ENCODE peak calls at places on chromosomes 3 and 15, in four cellular contexts. U is upper lobe of left lung, Y is K562, S is GM12878. C is an unnamed sample.
A peak's percentile ranks its signal among the peaks of the same experiment; 100 is the strongest.

GRCh38 chr3:159764211-159765024 is 224.2 kb upstream of the IL12A start:
- DNase-seq in Y (peak; percentile 1), U (peak; percentile 88), S (no peak), C (no peak)

GRCh38 chr15:39586387-39587171 is 5.7 kb downstream of the THBS1 start:
- DNase-seq in U (no peak), Y (no peak), S (no peak), C (no peak)

GRCh38 chr3:68504185-68504584 is 428.2 kb downstream of the TAFA4 start:
- DNase-seq in S (no peak), U (no peak), Y (no peak), C (no peak)

GRCh38 chr15:35966781-35967180 is 420.8 kb upstream of the DPH6 start:
- DNase-seq in Y (no peak), U (no peak), S (no peak), C (no peak)

GRCh38 chr3:56864090-56864489 is 62.3 kb upstream of the ARHGEF3 start:
- DNase-seq in Y (no peak), S (peak; percentile 31), U (no peak), C (no peak)

GRCh38 chr3:187979543-187979942 is 174.4 kb upstream of the LPP start:
- DNase-seq in S (no peak), U (no peak), Y (no peak), C (no peak)

GRCh38 chr15:69288531-69289311 is 10.0 kb upstream of the PAQR5 start:
- DNase-seq in S (no peak), Y (no peak), U (no peak), C (no peak)

GRCh38 chr3:193776626-193777025 is 183.6 kb downstream of the OPA1 start:
- DNase-seq in U (no peak), Y (no peak), S (no peak), C (no peak)

GRCh38 chr15:31511707-31512310 is 185.2 kb downstream of the KLF13 start:
- DNase-seq in Y (no peak), U (no peak), S (peak; percentile 25), C (no peak)

GRCh38 chr3:139894638-139894989 is 40.4 kb upstream of the CLSTN2 start:
- DNase-seq in Y (no peak), S (no peak), U (no peak), C (no peak)

GRCh38 chr3:119541547-119541946 is 17.9 kb downstream of the CD80 start:
- DNase-seq in U (no peak), S (no peak), Y (no peak), C (no peak)

GRCh38 chr3:133854264-133854663 is 41.4 kb downstream of the RAB6B start:
- DNase-seq in Y (no peak), S (no peak), U (no peak), C (no peak)

GRCh38 chr3:128293930-128294329 is 140.6 kb downstream of the EEFSEC start:
- DNase-seq in Y (no peak), U (no peak), S (no peak), C (no peak)

GRCh38 chr3:58414538-58415197 is 19.0 kb downstream of the PDHB start:
- DNase-seq in Y (peak; percentile 47), S (no peak), U (no peak), C (no peak)

GRCh38 chr3:156826144-156826895 is at the start of gene LEKR1:
- DNase-seq in U (peak; percentile 98), S (peak; percentile 44), Y (peak; percentile 91), C (no peak)

GRCh38 chr3:67897686-67898336 is 243.4 kb upstream of the SUCLG2 start:
- DNase-seq in U (no peak), S (no peak), Y (no peak), C (no peak)

GRCh38 chr3:42012378-42012934 is 50.6 kb upstream of the ULK4 start:
- DNase-seq in S (no peak), Y (no peak), U (no peak), C (no peak)

GRCh38 chr3:42014949-42015533 is 53.1 kb upstream of the ULK4 start:
- DNase-seq in S (no peak), U (no peak), Y (peak; percentile 33), C (no peak)

GRCh38 chr3:42014443-42014945 is 52.6 kb upstream of the ULK4 start:
- DNase-seq in Y (peak; percentile 45), U (no peak), S (no peak), C (no peak)

GRCh38 chr3:42012935-42013651 is 51.2 kb upstream of the ULK4 start:
- DNase-seq in Y (peak; percentile 87), S (peak; percentile 86), U (peak; percentile 97), C (no peak)

GRCh38 chr3:42013652-42014442 is 51.9 kb upstream of the ULK4 start:
- DNase-seq in U (peak; percentile 91), S (no peak), Y (peak; percentile 45), C (no peak)
- TF ChIP-seq POLR2A in U (no peak), S (peak; percentile 36), Y (peak; percentile 22), C (no peak)

GRCh38 chr3:101675709-101676218 is 1.2 kb downstream of the ZBTB11 start:
- DNase-seq in Y (no peak), U (no peak), S (no peak), C (no peak)

GRCh38 chr3:101676765-101677435 is at the start of gene ZBTB11:
- DNase-seq in S (peak; percentile 99), Y (peak; percentile 99), U (peak; percentile 94), C (peak; percentile 100)

GRCh38 chr3:101674518-101674917 is 2.4 kb downstream of the ZBTB11 start:
- DNase-seq in U (no peak), S (no peak), Y (no peak), C (no peak)

GRCh38 chr3:101677436-101678286 is 729 bp upstream of the ZBTB11 start:
- DNase-seq in U (peak; percentile 33), Y (peak; percentile 29), S (no peak), C (no peak)

DNA sequence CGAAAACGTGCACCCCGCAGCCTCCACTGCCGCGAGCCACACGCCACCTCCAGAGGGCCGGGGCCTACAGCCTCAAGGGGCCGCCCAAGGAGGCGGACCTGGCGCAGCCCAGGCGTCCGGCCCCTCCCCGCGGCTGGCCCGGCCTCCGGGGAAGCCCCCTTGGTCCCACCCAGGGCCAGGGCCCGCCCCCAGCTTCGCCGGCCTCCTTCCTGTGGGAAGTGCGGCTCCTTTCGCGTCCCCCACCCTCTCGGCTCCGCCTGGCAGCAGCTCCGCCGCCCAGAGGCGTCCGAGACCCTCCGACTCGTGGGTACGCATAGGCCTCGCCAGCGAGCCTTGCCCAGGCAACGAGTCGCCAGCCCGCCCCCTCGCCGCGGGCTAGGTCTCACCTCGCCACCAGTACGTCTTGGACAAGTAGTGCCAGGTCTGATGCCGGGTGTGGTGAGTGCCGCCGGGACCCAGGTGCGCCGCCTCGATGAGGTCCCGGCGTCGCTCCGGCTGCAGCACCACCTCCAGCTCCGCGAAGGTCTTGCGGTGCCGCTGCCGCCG is 640 bp downstream of the ZBTB11 start:
- DNase-seq in S (peak; percentile 66), Y (peak; percentile 93), U (peak; percentile 99), C (peak; percentile 95)
- TF ChIP-seq POLR2AphosphoS5 in S (peak; percentile 70), Y (no peak), U (peak; percentile 81), C (peak; percentile 86)

GRCh38 chr3:182618981-182619591 is 174.2 kb upstream of the ATP11B start:
- DNase-seq in S (no peak), U (no peak), Y (no peak), C (no peak)

GRCh38 chr3:182618085-182618732 is 175.1 kb upstream of the ATP11B start:
- DNase-seq in S (no peak), Y (peak; percentile 43), U (no peak), C (no peak)

GRCh38 chr3:182622241-182622545 is 171.1 kb upstream of the ATP11B start:
- DNase-seq in U (no peak), S (no peak), Y (no peak), C (no peak)

GRCh38 chr3:182621435-182622240 is 171.7 kb upstream of the ATP11B start:
- DNase-seq in S (no peak), Y (no peak), U (no peak), C (no peak)

GRCh38 chr3:182620715-182621434 is 172.4 kb upstream of the ATP11B start:
- DNase-seq in Y (no peak), U (no peak), S (no peak), C (no peak)
- TF ChIP-seq EP300 in Y (no peak), U (no peak), S (no peak), C (no peak)

GRCh38 chr3:186044973-186045372 is 63.9 kb downstream of the ETV5 start:
- DNase-seq in Y (peak; percentile 41), U (no peak), S (no peak), C (peak; percentile 75)
- TF ChIP-seq POLR2A in Y (no peak), U (no peak), S (no peak), C (no peak)

C was measured in esophagus muscularis mucosa.